ENCODE peak calls at places on chromosome 1, in eight cellular contexts. J is activated naive CD4-positive, alpha-beta T cell treated with anti-CD3 and anti-CD28 coated beads, Interleukin-2, amount 50 U/mL, for 72 hours; V is upper lobe of left lung; F is B cell; U is T-helper 17 cell; A is stimulated activated naive B cell treated with anti-CD40 and anti-IgM and Interleukin-4, amounts not matched to agents 10 μg/mL and 1 μg/mL and 100 μg/mL, for 72 hours; Z is activated T-cell treated with anti-CD3 and anti-CD28 coated beads, Interleukin-2, amount 50 U/mL, for 4 hours; Y is RWPE2. W is an unnamed sample.
A peak's percentile ranks its signal among the peaks of the same experiment; 100 is the strongest.

GRCh38 chr1:219801433-219801832 is 126.9 kb downstream of the SLC30A10 start:
- ATAC-seq in F (no peak), Y (no peak), V (no peak), Z (no peak), J (no peak), A (no peak), U (no peak), W (no peak)

GRCh38 chr1:169681094-169681493 is 30.3 kb downstream of the SELL start:
- ATAC-seq in F (peak; percentile 25), V (no peak), J (peak; percentile 28), Z (peak; percentile 29), A (peak; percentile 52), Y (no peak), U (no peak), W (no peak)

GRCh38 chr1:3381901-3382300 is 72.6 kb upstream of the ARHGEF16 start:
- ATAC-seq in A (no peak), V (no peak), F (no peak), Y (no peak), Z (no peak), J (no peak), U (no peak), W (no peak)

GRCh38 chr1:157496121-157496526 is 56.2 kb downstream of the FCRL5 start:
- ATAC-seq in U (peak; percentile 71), Z (peak; percentile 56), J (peak; percentile 74), A (peak; percentile 89), Y (peak; percentile 59), F (peak; percentile 78), V (peak; percentile 63), W (peak; percentile 84)

GRCh38 chr1:159012495-159012894 is 2.8 kb downstream of the IFI16 start:
- ATAC-seq in A (peak; percentile 60), J (peak; percentile 54), F (no peak), Y (peak; percentile 34), U (peak; percentile 50), V (no peak), Z (peak; percentile 30), W (peak; percentile 47)

GRCh38 chr1:115069186-115069585 is 20.1 kb downstream of the TSPAN2 start:
- ATAC-seq in J (no peak), Z (no peak), U (no peak), Y (peak; percentile 51), V (no peak), F (no peak), A (no peak), W (peak; percentile 47)

GRCh38 chr1:119647228-119647733 is 785 bp downstream of the ZNF697 start:
- ATAC-seq in Y (no peak), A (no peak), F (no peak), J (no peak), U (no peak), Z (no peak), V (peak; percentile 32), W (peak; percentile 4)

GRCh38 chr1:223102797-223103533 is 40.1 kb downstream of the TLR5 start:
- ATAC-seq in A (peak; percentile 46), Y (no peak), U (no peak), V (peak; percentile 30), Z (no peak), F (no peak), J (no peak), W (peak; percentile 35)

GRCh38 chr1:227378183-227378582 is 59.9 kb upstream of the CDC42BPA start:
- ATAC-seq in Z (no peak), J (no peak), F (no peak), U (no peak), A (no peak), V (no peak), Y (no peak), W (no peak)

GRCh38 chr1:193676996-193677569 is 490.7 kb upstream of the B3GALT2 start:
- ATAC-seq in J (no peak), A (no peak), Z (no peak), F (no peak), V (no peak), Y (peak; percentile 41), U (no peak), W (no peak)

GRCh38 chr1:210260087-210260486 is 27.5 kb downstream of the SERTAD4 start:
- ATAC-seq in Z (no peak), U (no peak), V (no peak), F (no peak), A (no peak), Y (no peak), J (no peak), W (no peak)

GRCh38 chr1:62437273-62437945 is 560 bp downstream of the USP1 start:
- ATAC-seq in A (peak; percentile 2), Y (no peak), J (no peak), F (no peak), Z (peak; percentile 2), U (no peak), V (no peak), W (peak; percentile 30)

GRCh38 chr1:168598125-168598524 is 21.7 kb downstream of the XCL1 start:
- ATAC-seq in U (no peak), J (peak; percentile 44), Z (no peak), Y (no peak), A (no peak), V (no peak), F (no peak), W (no peak)

GRCh38 chr1:112904071-112904830 is 51.7 kb downstream of the SLC16A1 start:
- ATAC-seq in J (peak; percentile 91), F (no peak), A (no peak), Z (peak; percentile 98), U (peak; percentile 61), V (no peak), Y (peak; percentile 80), W (peak; percentile 85)

GRCh38 chr1:199081739-199082138 is 442.9 kb downstream of the PTPRC start:
- ATAC-seq in A (peak; percentile 53), U (no peak), F (no peak), Z (peak; percentile 52), V (no peak), Y (no peak), J (peak; percentile 66), W (no peak)